ENCODE peak calls at places on chromosomes 1 and 21, in eight cellular contexts. One of them, this sample, is unnamed.

GRCh38 chr1:1858382-1859086 is 32.4 kb downstream of the GNB1 start:
- DNase-seq in hypothalamus: no peak
- DNase-seq in transverse colon: peak; percentile 80
- DNase-seq in HEK293T: peak; percentile 70
- DNase-seq in GOT3: no peak
- DNase-seq in activated CD4-positive, alpha-beta T cell treated with anti-CD3 and anti-CD28 coated beads for 24 hours: no peak
- DNase-seq in endothelial cell: peak; percentile 32
- DNase-seq in NCI-H2171 treated with DMSO at 0.1 percent for 48 hours: peak; percentile 34
- DNase-seq in this sample: no peak

GRCh38 chr1:186014370-186015030 is 280.3 kb downstream of the HMCN1 start:
- DNase-seq in hypothalamus: no peak
- DNase-seq in transverse colon: no peak
- DNase-seq in HEK293T: no peak
- DNase-seq in GOT3: no peak
- DNase-seq in activated CD4-positive, alpha-beta T cell treated with anti-CD3 and anti-CD28 coated beads for 24 hours: no peak
- DNase-seq in endothelial cell: no peak
- DNase-seq in NCI-H2171 treated with DMSO at 0.1 percent for 48 hours: peak; percentile 8
- DNase-seq in this sample: no peak

GRCh38 chr1:200795151-200795550 is 56.5 kb downstream of the CAMSAP2 start:
- DNase-seq in hypothalamus: no peak
- DNase-seq in transverse colon: no peak
- DNase-seq in HEK293T: no peak
- DNase-seq in GOT3: no peak
- DNase-seq in activated CD4-positive, alpha-beta T cell treated with anti-CD3 and anti-CD28 coated beads for 24 hours: no peak
- DNase-seq in endothelial cell: no peak
- DNase-seq in NCI-H2171 treated with DMSO at 0.1 percent for 48 hours: no peak
- DNase-seq in this sample: no peak

GRCh38 chr1:216766633-216767325 is 43.5 kb upstream of the ESRRG start:
- DNase-seq in hypothalamus: no peak
- DNase-seq in transverse colon: no peak
- DNase-seq in HEK293T: no peak
- DNase-seq in GOT3: no peak
- DNase-seq in activated CD4-positive, alpha-beta T cell treated with anti-CD3 and anti-CD28 coated beads for 24 hours: no peak
- DNase-seq in endothelial cell: no peak
- DNase-seq in NCI-H2171 treated with DMSO at 0.1 percent for 48 hours: no peak
- DNase-seq in this sample: no peak

GRCh38 chr1:221166559-221167318 is 287.5 kb downstream of the HLX start:
- DNase-seq in hypothalamus: no peak
- DNase-seq in transverse colon: peak; percentile 15
- DNase-seq in HEK293T: no peak
- DNase-seq in GOT3: no peak
- DNase-seq in activated CD4-positive, alpha-beta T cell treated with anti-CD3 and anti-CD28 coated beads for 24 hours: no peak
- DNase-seq in endothelial cell: no peak
- DNase-seq in NCI-H2171 treated with DMSO at 0.1 percent for 48 hours: no peak
- DNase-seq in this sample: no peak

GRCh38 chr1:198497326-198498220 is 42.9 kb downstream of the ATP6V1G3 start:
- DNase-seq in hypothalamus: no peak
- DNase-seq in transverse colon: no peak
- DNase-seq in HEK293T: no peak
- DNase-seq in GOT3: no peak
- DNase-seq in activated CD4-positive, alpha-beta T cell treated with anti-CD3 and anti-CD28 coated beads for 24 hours: no peak
- DNase-seq in endothelial cell: no peak
- DNase-seq in NCI-H2171 treated with DMSO at 0.1 percent for 48 hours: no peak
- DNase-seq in this sample: no peak

GRCh38 chr1:36175137-36176095 is 19.5 kb downstream of the MAP7D1 start:
- DNase-seq in hypothalamus: no peak
- DNase-seq in transverse colon: peak; percentile 66
- DNase-seq in HEK293T: no peak
- DNase-seq in GOT3: no peak
- DNase-seq in activated CD4-positive, alpha-beta T cell treated with anti-CD3 and anti-CD28 coated beads for 24 hours: no peak
- DNase-seq in endothelial cell: no peak
- DNase-seq in NCI-H2171 treated with DMSO at 0.1 percent for 48 hours: no peak
- DNase-seq in this sample: no peak

GRCh38 chr1:172638885-172639831 is 19.7 kb upstream of the FASLG start:
- DNase-seq in hypothalamus: no peak
- DNase-seq in transverse colon: no peak
- DNase-seq in HEK293T: no peak
- DNase-seq in GOT3: peak; percentile 79
- DNase-seq in activated CD4-positive, alpha-beta T cell treated with anti-CD3 and anti-CD28 coated beads for 24 hours: peak; percentile 58
- DNase-seq in endothelial cell: no peak
- DNase-seq in NCI-H2171 treated with DMSO at 0.1 percent for 48 hours: no peak
- DNase-seq in this sample: no peak

GRCh38 chr21:30436986-30437385 is 3.1 kb upstream of the KRTAP15-1 start:
- DNase-seq in hypothalamus: no peak
- DNase-seq in transverse colon: no peak
- DNase-seq in HEK293T: no peak
- DNase-seq in GOT3: no peak
- DNase-seq in activated CD4-positive, alpha-beta T cell treated with anti-CD3 and anti-CD28 coated beads for 24 hours: no peak
- DNase-seq in endothelial cell: no peak
- DNase-seq in NCI-H2171 treated with DMSO at 0.1 percent for 48 hours: no peak
- DNase-seq in this sample: peak; percentile 57

GRCh38 chr1:147142886-147143285 is 29.4 kb downstream of the PRKAB2 start:
- DNase-seq in hypothalamus: no peak
- DNase-seq in transverse colon: no peak
- DNase-seq in HEK293T: no peak
- DNase-seq in GOT3: no peak
- DNase-seq in activated CD4-positive, alpha-beta T cell treated with anti-CD3 and anti-CD28 coated beads for 24 hours: no peak
- DNase-seq in endothelial cell: no peak
- DNase-seq in NCI-H2171 treated with DMSO at 0.1 percent for 48 hours: no peak
- DNase-seq in this sample: no peak

GRCh38 chr1:208851376-208851775 is 607.2 kb upstream of the PLXNA2 start:
- DNase-seq in hypothalamus: no peak
- DNase-seq in transverse colon: no peak
- DNase-seq in HEK293T: no peak
- DNase-seq in GOT3: no peak
- DNase-seq in activated CD4-positive, alpha-beta T cell treated with anti-CD3 and anti-CD28 coated beads for 24 hours: no peak
- DNase-seq in endothelial cell: no peak
- DNase-seq in NCI-H2171 treated with DMSO at 0.1 percent for 48 hours: peak; percentile 22
- DNase-seq in this sample: no peak

GRCh38 chr21:33566514-33566913 is 22.0 kb downstream of the DONSON start:
- DNase-seq in hypothalamus: no peak
- DNase-seq in transverse colon: no peak
- DNase-seq in HEK293T: no peak
- DNase-seq in GOT3: no peak
- DNase-seq in activated CD4-positive, alpha-beta T cell treated with anti-CD3 and anti-CD28 coated beads for 24 hours: no peak
- DNase-seq in endothelial cell: no peak
- DNase-seq in NCI-H2171 treated with DMSO at 0.1 percent for 48 hours: no peak
- DNase-seq in this sample: no peak

GRCh38 chr1:207959141-207959825 is 48.4 kb upstream of the CD34 start:
- DNase-seq in hypothalamus: peak; percentile 38
- DNase-seq in transverse colon: peak; percentile 60
- DNase-seq in HEK293T: no peak
- DNase-seq in GOT3: no peak
- DNase-seq in activated CD4-positive, alpha-beta T cell treated with anti-CD3 and anti-CD28 coated beads for 24 hours: no peak
- DNase-seq in endothelial cell: peak; percentile 50
- DNase-seq in NCI-H2171 treated with DMSO at 0.1 percent for 48 hours: no peak
- DNase-seq in this sample: peak; percentile 47

GRCh38 chr1:221670081-221670480 is 71.8 kb downstream of the DUSP10 start:
- DNase-seq in hypothalamus: no peak
- DNase-seq in transverse colon: no peak
- DNase-seq in HEK293T: no peak
- DNase-seq in GOT3: no peak
- DNase-seq in activated CD4-positive, alpha-beta T cell treated with anti-CD3 and anti-CD28 coated beads for 24 hours: no peak
- DNase-seq in endothelial cell: no peak
- DNase-seq in NCI-H2171 treated with DMSO at 0.1 percent for 48 hours: no peak
- DNase-seq in this sample: no peak

GRCh38 chr1:109113787-109114568 is at the start of gene ELAPOR1:
- DNase-seq in hypothalamus: peak; percentile 57
- DNase-seq in transverse colon: peak; percentile 78
- DNase-seq in HEK293T: no peak
- DNase-seq in GOT3: no peak
- DNase-seq in activated CD4-positive, alpha-beta T cell treated with anti-CD3 and anti-CD28 coated beads for 24 hours: peak; percentile 62
- DNase-seq in endothelial cell: no peak
- DNase-seq in NCI-H2171 treated with DMSO at 0.1 percent for 48 hours: peak; percentile 90
- DNase-seq in this sample: peak; percentile 85

GRCh38 chr1:21365036-21365435 is 74.8 kb upstream of the ECE1 start:
- DNase-seq in hypothalamus: no peak
- DNase-seq in transverse colon: no peak
- DNase-seq in HEK293T: no peak
- DNase-seq in GOT3: no peak
- DNase-seq in activated CD4-positive, alpha-beta T cell treated with anti-CD3 and anti-CD28 coated beads for 24 hours: no peak
- DNase-seq in endothelial cell: no peak
- DNase-seq in NCI-H2171 treated with DMSO at 0.1 percent for 48 hours: no peak
- DNase-seq in this sample: no peak

GRCh38 chr1:170340259-170340658 is 191.7 kb upstream of the GORAB start:
- DNase-seq in hypothalamus: no peak
- DNase-seq in transverse colon: no peak
- DNase-seq in HEK293T: no peak
- DNase-seq in GOT3: no peak
- DNase-seq in activated CD4-positive, alpha-beta T cell treated with anti-CD3 and anti-CD28 coated beads for 24 hours: no peak
- DNase-seq in endothelial cell: no peak
- DNase-seq in NCI-H2171 treated with DMSO at 0.1 percent for 48 hours: no peak
- DNase-seq in this sample: no peak

GRCh38 chr1:237873487-237873927 is 17.2 kb downstream of the ZP4 start:
- DNase-seq in hypothalamus: no peak
- DNase-seq in transverse colon: no peak
- DNase-seq in HEK293T: peak; percentile 17
- DNase-seq in GOT3: no peak
- DNase-seq in activated CD4-positive, alpha-beta T cell treated with anti-CD3 and anti-CD28 coated beads for 24 hours: no peak
- DNase-seq in endothelial cell: no peak
- DNase-seq in NCI-H2171 treated with DMSO at 0.1 percent for 48 hours: no peak
- DNase-seq in this sample: no peak

GRCh38 chr1:71232166-71232763 is 151.4 kb upstream of the ZRANB2 start:
- DNase-seq in hypothalamus: no peak
- DNase-seq in transverse colon: no peak
- DNase-seq in HEK293T: no peak
- DNase-seq in GOT3: no peak
- DNase-seq in activated CD4-positive, alpha-beta T cell treated with anti-CD3 and anti-CD28 coated beads for 24 hours: no peak
- DNase-seq in endothelial cell: no peak
- DNase-seq in NCI-H2171 treated with DMSO at 0.1 percent for 48 hours: no peak
- DNase-seq in this sample: no peak

GRCh38 chr1:16091296-16091695 is 17.8 kb upstream of the FAM131C start:
- DNase-seq in hypothalamus: no peak
- DNase-seq in transverse colon: no peak
- DNase-seq in HEK293T: no peak
- DNase-seq in GOT3: no peak
- DNase-seq in activated CD4-positive, alpha-beta T cell treated with anti-CD3 and anti-CD28 coated beads for 24 hours: no peak
- DNase-seq in endothelial cell: no peak
- DNase-seq in NCI-H2171 treated with DMSO at 0.1 percent for 48 hours: no peak
- DNase-seq in this sample: no peak

GRCh38 chr1:150281221-150281757 is 1.1 kb upstream of the CIART start:
- DNase-seq in hypothalamus: peak; percentile 65
- DNase-seq in transverse colon: peak; percentile 78
- DNase-seq in HEK293T: peak; percentile 69
- DNase-seq in GOT3: no peak
- DNase-seq in activated CD4-positive, alpha-beta T cell treated with anti-CD3 and anti-CD28 coated beads for 24 hours: peak; percentile 35
- DNase-seq in endothelial cell: peak; percentile 66
- DNase-seq in NCI-H2171 treated with DMSO at 0.1 percent for 48 hours: peak; percentile 64
- DNase-seq in this sample: peak; percentile 45

GRCh38 chr1:30384286-30385245 is 338.8 kb downstream of the MATN1 start:
- DNase-seq in hypothalamus: no peak
- DNase-seq in transverse colon: no peak
- DNase-seq in HEK293T: no peak
- DNase-seq in GOT3: no peak
- DNase-seq in activated CD4-positive, alpha-beta T cell treated with anti-CD3 and anti-CD28 coated beads for 24 hours: no peak
- DNase-seq in endothelial cell: no peak
- DNase-seq in NCI-H2171 treated with DMSO at 0.1 percent for 48 hours: peak; percentile 16
- DNase-seq in this sample: peak; percentile 14

GRCh38 chr1:159261726-159262494 is 40.2 kb upstream of the FCER1A start:
- DNase-seq in hypothalamus: no peak
- DNase-seq in transverse colon: no peak
- DNase-seq in HEK293T: no peak
- DNase-seq in GOT3: no peak
- DNase-seq in activated CD4-positive, alpha-beta T cell treated with anti-CD3 and anti-CD28 coated beads for 24 hours: no peak
- DNase-seq in endothelial cell: no peak
- DNase-seq in NCI-H2171 treated with DMSO at 0.1 percent for 48 hours: no peak
- DNase-seq in this sample: no peak

This sample was measured in NCI-H524.